ENCODE peak calls at places on chromosomes 6 and 20, in six cellular contexts. One of them, this sample, is unnamed.

GRCh38 chr6:73051147-73051546 is 174.1 kb downstream of the KHDC1L start:
- DNase-seq in brain microvascular endothelial cell: no peak
- DNase-seq in lower lobe of right lung: no peak
- DNase-seq in neural crest cell: no peak
- DNase-seq in psoas muscle: no peak
- DNase-seq in upper lobe of right lung: no peak
- DNase-seq in this sample: no peak

GRCh38 chr20:8853805-8854338 is 215.0 kb upstream of the PLCB4 start:
- DNase-seq in brain microvascular endothelial cell: peak; percentile 78
- DNase-seq in lower lobe of right lung: no peak
- DNase-seq in neural crest cell: peak; percentile 28
- DNase-seq in psoas muscle: no peak
- DNase-seq in upper lobe of right lung: no peak
- DNase-seq in this sample: no peak

GRCh38 chr20:46427384-46427783 is 21.0 kb upstream of the ELMO2 start:
- DNase-seq in brain microvascular endothelial cell: no peak
- DNase-seq in lower lobe of right lung: no peak
- DNase-seq in neural crest cell: no peak
- DNase-seq in psoas muscle: no peak
- DNase-seq in upper lobe of right lung: no peak
- DNase-seq in this sample: no peak

GRCh38 chr20:1317545-1318255 is 11.2 kb downstream of the SDCBP2 start:
- DNase-seq in brain microvascular endothelial cell: no peak
- DNase-seq in lower lobe of right lung: no peak
- DNase-seq in neural crest cell: no peak
- DNase-seq in psoas muscle: no peak
- DNase-seq in upper lobe of right lung: no peak
- DNase-seq in this sample: no peak

GRCh38 chr6:103723438-103723837 is 1136.3 kb downstream of the HACE1 start:
- DNase-seq in brain microvascular endothelial cell: no peak
- DNase-seq in lower lobe of right lung: no peak
- DNase-seq in neural crest cell: no peak
- DNase-seq in psoas muscle: no peak
- DNase-seq in upper lobe of right lung: no peak
- DNase-seq in this sample: no peak

GRCh38 chr6:163137504-163137903 is 277.0 kb upstream of the QKI start:
- DNase-seq in brain microvascular endothelial cell: no peak
- DNase-seq in lower lobe of right lung: no peak
- DNase-seq in neural crest cell: no peak
- DNase-seq in psoas muscle: no peak
- DNase-seq in upper lobe of right lung: no peak
- DNase-seq in this sample: no peak

GRCh38 chr6:160933256-160933655 is 58.3 kb upstream of the MAP3K4 start:
- DNase-seq in brain microvascular endothelial cell: no peak
- DNase-seq in lower lobe of right lung: no peak
- DNase-seq in neural crest cell: no peak
- DNase-seq in psoas muscle: no peak
- DNase-seq in upper lobe of right lung: no peak
- DNase-seq in this sample: no peak

GRCh38 chr6:165119231-165120020 is 190.0 kb downstream of the C6orf118 start:
- DNase-seq in brain microvascular endothelial cell: no peak
- DNase-seq in lower lobe of right lung: no peak
- DNase-seq in neural crest cell: no peak
- DNase-seq in psoas muscle: no peak
- DNase-seq in upper lobe of right lung: no peak
- DNase-seq in this sample: no peak

GRCh38 chr6:27623103-27623502 is 150.2 kb upstream of the ZNF184 start:
- DNase-seq in brain microvascular endothelial cell: no peak
- DNase-seq in lower lobe of right lung: no peak
- DNase-seq in neural crest cell: no peak
- DNase-seq in psoas muscle: no peak
- DNase-seq in upper lobe of right lung: no peak
- DNase-seq in this sample: no peak

GRCh38 chr20:51440589-51440988 is 101.9 kb downstream of the NFATC2 start:
- DNase-seq in brain microvascular endothelial cell: no peak
- DNase-seq in lower lobe of right lung: no peak
- DNase-seq in neural crest cell: no peak
- DNase-seq in psoas muscle: no peak
- DNase-seq in upper lobe of right lung: no peak
- DNase-seq in this sample: no peak

GRCh38 chr6:39808934-39809333 is 16.8 kb downstream of the DAAM2 start:
- DNase-seq in brain microvascular endothelial cell: no peak
- DNase-seq in lower lobe of right lung: no peak
- DNase-seq in neural crest cell: no peak
- DNase-seq in psoas muscle: no peak
- DNase-seq in upper lobe of right lung: no peak
- DNase-seq in this sample: no peak

GRCh38 chr20:24868396-24868927 is 80.6 kb upstream of the CST7 start:
- DNase-seq in brain microvascular endothelial cell: no peak
- DNase-seq in lower lobe of right lung: no peak
- DNase-seq in neural crest cell: no peak
- DNase-seq in psoas muscle: no peak
- DNase-seq in upper lobe of right lung: peak; percentile 36
- DNase-seq in this sample: no peak

GRCh38 chr6:53862517-53863457 is 68.0 kb downstream of the LRRC1 start:
- DNase-seq in brain microvascular endothelial cell: peak; percentile 38
- DNase-seq in lower lobe of right lung: no peak
- DNase-seq in neural crest cell: no peak
- DNase-seq in psoas muscle: no peak
- DNase-seq in upper lobe of right lung: no peak
- DNase-seq in this sample: peak; percentile 34
- TF ChIP-seq CTCF in brain microvascular endothelial cell: no peak
- TF ChIP-seq CTCF in lower lobe of right lung: no peak
- TF ChIP-seq CTCF in neural crest cell: no peak
- TF ChIP-seq CTCF in psoas muscle: no peak
- TF ChIP-seq CTCF in upper lobe of right lung: no peak
- TF ChIP-seq CTCF in this sample: no peak

DNA sequence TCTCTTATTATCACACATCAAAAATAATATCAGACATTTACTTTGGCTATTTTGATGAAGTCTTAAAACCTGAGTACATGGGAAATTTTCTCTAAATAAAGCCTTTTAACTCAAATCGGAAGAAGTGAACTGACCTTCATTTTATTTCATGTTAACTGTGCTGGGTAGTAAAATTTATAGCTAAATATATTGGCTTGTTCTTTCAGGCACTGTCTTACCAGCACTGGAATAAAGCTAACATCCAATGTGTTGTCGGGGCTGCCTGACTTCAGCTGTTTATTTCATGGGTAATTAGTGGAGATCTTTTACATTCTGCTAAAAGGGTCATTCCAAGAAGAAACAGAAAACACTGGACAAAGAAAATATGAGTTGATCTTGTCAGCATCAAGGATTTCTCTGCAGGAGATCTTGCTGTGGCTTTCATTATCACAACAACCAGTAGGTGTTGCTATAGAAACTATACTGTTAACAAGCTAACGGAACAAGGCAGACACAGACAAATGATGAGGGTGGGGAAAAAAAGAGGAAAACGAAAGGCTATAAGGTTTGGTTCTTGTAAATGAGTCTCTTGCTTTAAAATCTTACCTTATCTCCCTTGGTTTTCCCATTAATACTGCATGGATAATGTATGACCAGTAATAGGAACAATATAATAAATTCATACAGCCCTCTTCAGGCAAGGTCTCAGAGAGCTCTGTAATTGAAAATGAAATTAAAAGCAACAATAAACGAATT is 206.9 kb downstream of the SIM1 start:
- DNase-seq in brain microvascular endothelial cell: peak; percentile 82
- DNase-seq in lower lobe of right lung: no peak
- DNase-seq in neural crest cell: no peak
- DNase-seq in psoas muscle: no peak
- DNase-seq in upper lobe of right lung: no peak
- DNase-seq in this sample: no peak
- TF ChIP-seq CTCF in brain microvascular endothelial cell: peak; percentile 17
- TF ChIP-seq CTCF in lower lobe of right lung: no peak
- TF ChIP-seq CTCF in neural crest cell: peak; percentile 34
- TF ChIP-seq CTCF in psoas muscle: no peak
- TF ChIP-seq CTCF in upper lobe of right lung: no peak
- TF ChIP-seq CTCF in this sample: peak; percentile 14

DNA sequence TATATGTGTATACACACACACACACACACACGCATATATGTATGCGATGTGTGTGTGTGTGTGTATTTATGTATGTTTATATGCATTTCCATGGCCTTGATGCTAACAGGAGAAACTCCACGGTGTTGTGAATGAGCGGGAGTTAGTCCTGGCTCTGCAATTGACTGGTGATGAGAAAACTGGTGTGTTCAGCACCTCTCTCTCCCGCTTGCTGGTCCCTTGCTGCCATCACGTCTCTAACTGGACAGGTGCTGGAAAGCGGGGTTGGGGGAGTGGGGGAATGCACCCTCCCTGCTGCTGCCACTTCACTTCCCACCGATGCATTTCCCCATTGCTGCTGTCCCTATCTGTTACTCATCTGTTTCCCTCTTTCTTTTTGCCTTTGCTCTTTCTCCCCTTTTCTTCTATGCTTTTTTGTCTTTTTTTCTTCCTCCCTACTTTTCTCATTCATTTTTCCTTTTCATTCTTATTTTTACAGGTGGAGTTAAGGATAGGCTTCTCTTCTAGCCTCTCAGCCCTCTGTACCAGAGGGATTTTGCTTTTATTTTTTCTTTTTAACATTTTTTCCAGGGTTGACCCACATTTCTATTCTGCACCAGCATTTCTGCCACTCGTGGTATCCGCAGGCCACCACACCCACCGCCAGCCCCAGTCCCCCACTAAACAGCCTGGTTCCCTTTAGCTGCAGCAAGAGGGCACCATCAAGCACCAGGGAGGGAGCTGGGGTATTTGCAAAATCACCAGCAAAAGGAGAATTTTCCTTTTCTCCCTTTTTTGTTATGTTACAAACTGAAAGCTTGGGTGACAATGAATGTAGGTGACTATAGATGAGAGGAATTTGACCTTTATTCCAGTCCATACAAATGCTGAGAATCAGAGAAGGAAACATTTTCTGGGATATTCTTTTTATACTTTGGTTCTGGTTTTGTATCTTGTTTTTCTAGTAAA is 115.6 kb downstream of the TCP11 start:
- DNase-seq in brain microvascular endothelial cell: no peak
- DNase-seq in lower lobe of right lung: no peak
- DNase-seq in neural crest cell: no peak
- DNase-seq in psoas muscle: no peak
- DNase-seq in upper lobe of right lung: no peak
- DNase-seq in this sample: no peak
- TF ChIP-seq CTCF in brain microvascular endothelial cell: peak; percentile 50
- TF ChIP-seq CTCF in lower lobe of right lung: no peak
- TF ChIP-seq CTCF in neural crest cell: no peak
- TF ChIP-seq CTCF in psoas muscle: no peak
- TF ChIP-seq CTCF in upper lobe of right lung: no peak
- TF ChIP-seq CTCF in this sample: peak; percentile 35

GRCh38 chr20:17442588-17442987 is 88.6 kb downstream of the BFSP1 start:
- DNase-seq in brain microvascular endothelial cell: no peak
- DNase-seq in lower lobe of right lung: no peak
- DNase-seq in neural crest cell: no peak
- DNase-seq in psoas muscle: no peak
- DNase-seq in upper lobe of right lung: no peak
- DNase-seq in this sample: no peak
- TF ChIP-seq CTCF in brain microvascular endothelial cell: peak; percentile 6
- TF ChIP-seq CTCF in lower lobe of right lung: no peak
- TF ChIP-seq CTCF in neural crest cell: peak; percentile 44
- TF ChIP-seq CTCF in psoas muscle: no peak
- TF ChIP-seq CTCF in upper lobe of right lung: no peak
- TF ChIP-seq CTCF in this sample: peak; percentile 1

GRCh38 chr6:100126682-100127484 is 132.9 kb upstream of the MCHR2 start:
- DNase-seq in brain microvascular endothelial cell: no peak
- DNase-seq in lower lobe of right lung: no peak
- DNase-seq in neural crest cell: no peak
- DNase-seq in psoas muscle: no peak
- DNase-seq in upper lobe of right lung: no peak
- DNase-seq in this sample: no peak
- TF ChIP-seq CTCF in brain microvascular endothelial cell: peak; percentile 10
- TF ChIP-seq CTCF in lower lobe of right lung: no peak
- TF ChIP-seq CTCF in neural crest cell: no peak
- TF ChIP-seq CTCF in psoas muscle: no peak
- TF ChIP-seq CTCF in upper lobe of right lung: no peak
- TF ChIP-seq CTCF in this sample: no peak

GRCh38 chr20:49045440-49046086 is 549 bp upstream of the CSE1L start:
- DNase-seq in brain microvascular endothelial cell: no peak
- DNase-seq in lower lobe of right lung: peak; percentile 68
- DNase-seq in neural crest cell: no peak
- DNase-seq in psoas muscle: peak; percentile 67
- DNase-seq in upper lobe of right lung: peak; percentile 74
- DNase-seq in this sample: no peak

GRCh38 chr20:49043000-49043399 is 3.1 kb upstream of the CSE1L start:
- DNase-seq in brain microvascular endothelial cell: no peak
- DNase-seq in lower lobe of right lung: no peak
- DNase-seq in neural crest cell: no peak
- DNase-seq in psoas muscle: no peak
- DNase-seq in upper lobe of right lung: no peak
- DNase-seq in this sample: no peak

GRCh38 chr20:49046087-49046900 is at the start of gene CSE1L:
- DNase-seq in brain microvascular endothelial cell: peak; percentile 90
- DNase-seq in lower lobe of right lung: peak; percentile 96
- DNase-seq in neural crest cell: peak; percentile 94
- DNase-seq in psoas muscle: peak; percentile 97
- DNase-seq in upper lobe of right lung: peak; percentile 97
- DNase-seq in this sample: peak; percentile 87
- TF ChIP-seq CTCF in brain microvascular endothelial cell: peak; percentile 19
- TF ChIP-seq CTCF in lower lobe of right lung: no peak
- TF ChIP-seq CTCF in neural crest cell: peak; percentile 37
- TF ChIP-seq CTCF in psoas muscle: no peak
- TF ChIP-seq CTCF in upper lobe of right lung: peak; percentile 7
- TF ChIP-seq CTCF in this sample: no peak

GRCh38 chr6:114342826-114343781 is at the start of gene HS3ST5:
- DNase-seq in brain microvascular endothelial cell: peak; percentile 5
- DNase-seq in lower lobe of right lung: peak; percentile 45
- DNase-seq in neural crest cell: peak; percentile 63
- DNase-seq in psoas muscle: peak; percentile 64
- DNase-seq in upper lobe of right lung: peak; percentile 64
- DNase-seq in this sample: no peak
- TF ChIP-seq CTCF in brain microvascular endothelial cell: peak; percentile 67
- TF ChIP-seq CTCF in lower lobe of right lung: peak; percentile 13
- TF ChIP-seq CTCF in neural crest cell: peak; percentile 66
- TF ChIP-seq CTCF in psoas muscle: peak; percentile 23
- TF ChIP-seq CTCF in upper lobe of right lung: peak; percentile 24
- TF ChIP-seq CTCF in this sample: no peak

This sample was measured in AG09319.